ENCODE peak calls at places on chromosome 2, in five cellular contexts. I is K562, R is SK-N-SH, C is HCT116, O is endothelial cell of umbilical vein. V is an unnamed sample.

GRCh38 chr2:15316370-15316814 is 244.7 kb downstream of the NBAS start:
- DNase-seq in I (no peak), R (no peak), C (no peak), O (no peak), V (no peak)

GRCh38 chr2:72111061-72111460 is 36.6 kb downstream of the CYP26B1 start:
- DNase-seq in I (no peak), R (no peak), C (no peak), O (no peak), V (no peak)

GRCh38 chr2:226295123-226295522 is 504.5 kb downstream of the IRS1 start:
- DNase-seq in I (no peak), R (no peak), C (no peak), O (no peak), V (no peak)

GRCh38 chr2:60764736-60765534 is 8.9 kb downstream of the PAPOLG start:
- DNase-seq in I (no peak), R (no peak), C (no peak), O (no peak), V (no peak)

GRCh38 chr2:28358668-28359201 is 33.9 kb upstream of the FOSL2 start:
- DNase-seq in I (no peak), R (no peak), C (no peak), O (no peak), V (no peak)

GRCh38 chr2:77363277-77363676 is 158.9 kb downstream of the LRRTM4 start:
- DNase-seq in I (no peak), R (no peak), C (no peak), O (no peak), V (no peak)

GRCh38 chr2:226995625-226996041 is 159.8 kb downstream of the RHBDD1 start:
- DNase-seq in I (no peak), R (no peak), C (peak; percentile 99), O (no peak), V (no peak)

GRCh38 chr2:109648041-109648527 is 33.9 kb downstream of the SOWAHC start:
- DNase-seq in I (no peak), R (no peak), C (no peak), O (no peak), V (no peak)

GRCh38 chr2:224671731-224672130 is 44.4 kb downstream of the CCDC195 start:
- DNase-seq in I (no peak), R (no peak), C (no peak), O (no peak), V (no peak)

GRCh38 chr2:237222178-237222577 is 136.5 kb downstream of the COPS8 start:
- DNase-seq in I (no peak), R (no peak), C (no peak), O (no peak), V (no peak)

GRCh38 chr2:36392854-36393253 is 37.3 kb downstream of the CRIM1 start:
- DNase-seq in I (no peak), R (no peak), C (no peak), O (no peak), V (no peak)

GRCh38 chr2:37625781-37626548 is 45.5 kb downstream of the CDC42EP3 start:
- DNase-seq in I (no peak), R (no peak), C (no peak), O (no peak), V (no peak)

GRCh38 chr2:213108308-213108707 is 43.1 kb downstream of the IKZF2 start:
- DNase-seq in I (no peak), R (no peak), C (no peak), O (no peak), V (no peak)

GRCh38 chr2:197189770-197190434 is 120.7 kb downstream of the ANKRD44 start:
- DNase-seq in I (no peak), R (no peak), C (no peak), O (no peak), V (no peak)

GRCh38 chr2:676647-677055 is 555 bp downstream of the TMEM18 start:
- DNase-seq in I (peak; percentile 96), R (peak; percentile 99), C (peak; percentile 93), O (peak; percentile 99), V (peak; percentile 84)

GRCh38 chr2:73083886-73084792 is 12.6 kb upstream of the SFXN5 start:
- DNase-seq in I (no peak), R (no peak), C (no peak), O (peak; percentile 83), V (no peak)

GRCh38 chr2:33377048-33377447 is 99.4 kb upstream of the RASGRP3 start:
- DNase-seq in I (no peak), R (no peak), C (no peak), O (no peak), V (no peak)

GRCh38 chr2:240250985-240251847 is 110.8 kb upstream of the OTOS start:
- DNase-seq in I (peak; percentile 87), R (peak; percentile 50), C (peak; percentile 77), O (peak; percentile 51), V (peak; percentile 50)

GRCh38 chr2:32479993-32480392 is 123.2 kb downstream of the BIRC6 start:
- DNase-seq in I (no peak), R (no peak), C (no peak), O (no peak), V (no peak)

GRCh38 chr2:234399451-234400246 is 97.2 kb downstream of the ARL4C start:
- DNase-seq in I (no peak), R (no peak), C (no peak), O (no peak), V (no peak)

GRCh38 chr2:31335921-31336570 is 78.5 kb downstream of the XDH start:
- DNase-seq in I (no peak), R (peak; percentile 53), C (no peak), O (no peak), V (no peak)

GRCh38 chr2:222671259-222672067 is at the start of gene MOGAT1:
- DNase-seq in I (no peak), R (peak; percentile 96), C (no peak), O (no peak), V (no peak)

GRCh38 chr2:239836021-239836765 is 188.9 kb downstream of the NDUFA10 start:
- DNase-seq in I (no peak), R (no peak), C (no peak), O (no peak), V (no peak)

GRCh38 chr2:204900487-204900886 is 355.2 kb downstream of the PARD3B start:
- DNase-seq in I (no peak), R (no peak), C (no peak), O (peak; percentile 74), V (no peak)

GRCh38 chr2:47631840-47632398 is 151.0 kb upstream of the MSH6 start:
- DNase-seq in I (no peak), R (no peak), C (peak; percentile 54), O (no peak), V (no peak)

GRCh38 chr2:12842917-12843316 is 126.2 kb downstream of the TRIB2 start:
- DNase-seq in I (no peak), R (no peak), C (no peak), O (no peak), V (no peak)

GRCh38 chr2:103152556-103152955 is 390.7 kb downstream of the TMEM182 start:
- DNase-seq in I (no peak), R (no peak), C (no peak), O (no peak), V (no peak)

GRCh38 chr2:128611421-128612320 is 293.0 kb upstream of the HS6ST1 start:
- DNase-seq in I (no peak), R (no peak), C (no peak), O (no peak), V (no peak)

GRCh38 chr2:168181825-168182224 is 65.6 kb downstream of the STK39 start:
- DNase-seq in I (no peak), R (no peak), C (no peak), O (no peak), V (no peak)

GRCh38 chr2:19104503-19104902 is 253.9 kb downstream of the OSR1 start:
- DNase-seq in I (no peak), R (no peak), C (no peak), O (no peak), V (no peak)
- TF ChIP-seq POLR2AphosphoS5 in I (no peak), R (no peak), C (no peak), O (no peak), V (no peak)

GRCh38 chr2:24657818-24658217 is 135.4 kb downstream of the PTRHD1 start:
- DNase-seq in I (no peak), R (no peak), C (no peak), O (no peak), V (no peak)
- TF ChIP-seq CTCF in I (no peak), R (no peak), C (no peak), O (no peak), V (no peak)

GRCh38 chr2:42239811-42240210 is 70.7 kb downstream of the EML4 start:
- DNase-seq in I (no peak), R (no peak), C (no peak), O (no peak), V (no peak)

GRCh38 chr2:42238644-42239288 is 69.6 kb downstream of the EML4 start:
- DNase-seq in I (no peak), R (no peak), C (peak; percentile 6), O (peak; percentile 13), V (peak; percentile 24)

GRCh38 chr2:42239289-42239661 is 70.1 kb downstream of the EML4 start:
- DNase-seq in I (no peak), R (no peak), C (no peak), O (peak; percentile 18), V (no peak)

GRCh38 chr2:42243297-42243696 is 74.1 kb downstream of the EML4 start:
- DNase-seq in I (no peak), R (no peak), C (no peak), O (no peak), V (no peak)

GRCh38 chr2:42241517-42241916 is 72.4 kb downstream of the EML4 start:
- DNase-seq in I (no peak), R (no peak), C (no peak), O (peak; percentile 27), V (no peak)
- TF ChIP-seq POLR2AphosphoS5 in I (no peak), R (no peak), C (no peak), O (no peak), V (no peak)

DNA sequence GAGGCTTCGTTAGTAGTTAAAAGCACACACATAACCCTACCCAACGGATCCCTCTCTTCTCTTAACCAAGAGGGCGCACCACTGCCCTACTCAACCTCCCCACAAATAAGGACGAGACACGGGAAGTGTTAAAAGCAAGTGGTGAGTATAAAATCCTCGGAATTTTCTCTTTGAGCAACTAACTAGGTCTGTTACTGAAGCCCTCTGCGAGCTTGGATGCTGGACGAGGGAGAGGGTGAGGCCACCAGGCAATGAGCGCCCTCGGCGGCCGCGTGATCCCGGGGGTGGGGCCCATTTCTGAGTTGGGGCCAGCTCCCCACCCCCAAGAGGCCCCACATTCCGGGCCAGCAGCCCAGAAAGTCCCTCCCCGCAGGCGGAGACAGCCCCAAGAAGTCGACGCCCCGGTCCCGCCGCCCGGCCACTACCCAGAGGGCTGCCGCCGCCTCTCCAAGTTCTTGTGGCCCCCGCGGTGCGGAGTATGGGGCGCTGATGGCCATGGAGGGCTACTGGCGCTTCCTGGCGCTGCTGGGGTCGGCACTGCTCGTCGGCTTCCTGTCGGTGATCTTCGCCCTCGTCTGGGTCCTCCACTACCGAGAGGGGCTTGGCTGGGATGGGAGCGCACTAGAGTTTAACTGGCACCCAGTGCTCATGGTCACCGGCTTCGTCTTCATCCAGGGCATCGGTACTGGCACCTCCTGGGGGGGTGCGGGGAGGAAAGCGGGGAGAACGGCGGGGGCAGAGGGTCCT is at the start of gene CYBRD1:
- DNase-seq in I (peak; percentile 92), R (peak; percentile 78), C (no peak), O (peak; percentile 71), V (no peak)
- TF ChIP-seq CTCF in I (peak; percentile 36), R (peak; percentile 20), C (no peak), O (no peak), V (no peak)